ENCODE peak calls at places on chromosomes 4 and X, in four cellular contexts. N is cerebellar nuclear complex; U is stimulated activated CD8-positive, alpha-beta memory T cell treated with anti-CD3 and anti-CD28 coated beads, Interleukin-4, amount 100 ng/mL, for 24 hours; W is HEK293T. T is an unnamed sample.

GRCh38 chr4:121690001-121690400 is 6.8 kb downstream of the ANXA5 start:
- DNase-seq in U (no peak), N (no peak), W (no peak), T (no peak)

GRCh38 chr4:121192500-121192899 is 28.4 kb upstream of the TNIP3 start:
- DNase-seq in N (no peak), U (no peak), W (peak; percentile 40), T (peak; percentile 37)

GRCh38 chr4:126775485-126776106 is 857.2 kb upstream of the INTU start:
- DNase-seq in N (no peak), W (no peak), U (no peak), T (no peak)

GRCh38 chrX:119010491-119010890 is 36.1 kb downstream of the LONRF3 start:
- DNase-seq in W (no peak), U (no peak), N (no peak), T (no peak)

GRCh38 chrX:57286507-57287251 is at the start of gene FAAH2:
- DNase-seq in U (peak; percentile 1), N (peak; percentile 12), W (no peak), T (no peak)

GRCh38 chrX:103464774-103465117 is 54.5 kb downstream of the RAB40A start:
- DNase-seq in N (peak; percentile 4), W (peak; percentile 78), U (peak; percentile 53), T (peak; percentile 55)

GRCh38 chrX:83588409-83588808 is 80.3 kb downstream of the POU3F4 start:
- DNase-seq in W (no peak), U (no peak), N (no peak), T (no peak)

GRCh38 chr4:109046549-109047171 is 255.8 kb downstream of the COL25A1 start:
- DNase-seq in N (no peak), U (no peak), W (no peak), T (peak; percentile 26)

GRCh38 chrX:9538544-9539045 is 73.7 kb downstream of the TBL1X start:
- DNase-seq in N (peak; percentile 21), W (no peak), U (no peak), T (no peak)

GRCh38 chr4:152957437-152958185 is 21.5 kb downstream of the FHDC1 start:
- DNase-seq in N (no peak), U (no peak), W (peak; percentile 35), T (peak; percentile 26)

GRCh38 chr4:8082517-8083055 is 76.0 kb downstream of the ABLIM2 start:
- DNase-seq in U (no peak), N (no peak), W (no peak), T (no peak)

GRCh38 chrX:64908121-64908520 is 68.1 kb downstream of the ZC4H2 start:
- DNase-seq in N (no peak), W (no peak), U (no peak), T (no peak)

GRCh38 chrX:41827886-41828285 is 95.5 kb downstream of the CASK start:
- DNase-seq in U (no peak), N (no peak), W (no peak), T (no peak)

GRCh38 chrX:34563809-34564208 is 93.3 kb downstream of the TMEM47 start:
- DNase-seq in U (no peak), N (no peak), W (no peak), T (no peak)

GRCh38 chr4:179738822-179739221 is 2296.6 kb upstream of the AGA start:
- DNase-seq in W (no peak), U (no peak), N (no peak), T (no peak)

GRCh38 chr4:56360071-56360470 is 27.2 kb downstream of the AASDH start:
- DNase-seq in U (no peak), W (no peak), N (no peak), T (no peak)

GRCh38 chr4:52015366-52015765 is 4.8 kb downstream of the LRRC66 start:
- DNase-seq in U (no peak), W (no peak), N (no peak), T (no peak)

GRCh38 chrX:119981286-119982070 is 37.9 kb upstream of the NKAP start:
- DNase-seq in U (no peak), N (no peak), W (peak; percentile 73), T (peak; percentile 39)

GRCh38 chrX:68695206-68695845 is 47.9 kb downstream of the STARD8 start:
- DNase-seq in N (no peak), U (no peak), W (no peak), T (no peak)

GRCh38 chr4:30443289-30443688 is 276.9 kb upstream of the PCDH7 start:
- DNase-seq in W (no peak), N (no peak), U (no peak), T (no peak)

GRCh38 chr4:143768007-143768591 is 67.6 kb upstream of the FREM3 start:
- DNase-seq in W (no peak), N (no peak), U (no peak), T (peak; percentile 74)

GRCh38 chrX:15714529-15714928 is 23.5 kb upstream of the CA5B start:
- DNase-seq in N (peak; percentile 1), U (no peak), W (no peak), T (no peak)

GRCh38 chrX:101759000-101759399 is 99.3 kb upstream of the ARMCX2 start:
- DNase-seq in W (peak; percentile 46), N (no peak), U (peak; percentile 4), T (peak; percentile 13)

GRCh38 chr4:28886934-28887333 is 1833.2 kb upstream of the PCDH7 start:
- DNase-seq in N (no peak), W (no peak), U (no peak), T (peak; percentile 4)

GRCh38 chrX:11185861-11186260 is 74.7 kb downstream of the HCCS start:
- DNase-seq in W (no peak), U (no peak), N (no peak), T (no peak)

GRCh38 chr4:155426953-155427352 is 50.2 kb upstream of the MAP9 start:
- DNase-seq in N (no peak), W (peak; percentile 52), U (no peak), T (peak; percentile 43)

GRCh38 chr4:70158576-70158975 is 4.5 kb downstream of the PRR27 start:
- DNase-seq in N (no peak), W (no peak), U (no peak), T (no peak)

GRCh38 chrX:149129767-149130166 is 375.3 kb downstream of the IDS start:
- DNase-seq in W (no peak), U (no peak), N (no peak), T (no peak)

GRCh38 chr4:142238589-142238988 is 602.2 kb downstream of the IL15 start:
- DNase-seq in W (no peak), N (no peak), U (no peak), T (no peak)

GRCh38 chr4:41028392-41029076 is 185.8 kb downstream of the APBB2 start:
- DNase-seq in W (peak; percentile 14), N (no peak), U (no peak), T (peak; percentile 38)

GRCh38 chrX:7690842-7691241 is 152.1 kb upstream of the VCX start:
- DNase-seq in W (no peak), N (no peak), U (no peak), T (no peak)

GRCh38 chrX:150954951-150955350 is 28.2 kb upstream of the HMGB3 start:
- DNase-seq in N (no peak), W (no peak), U (no peak), T (no peak)

GRCh38 chr4:167025651-167026050 is 208.6 kb downstream of the SPOCK3 start:
- DNase-seq in W (no peak), U (no peak), N (no peak), T (no peak)

GRCh38 chrX:72306085-72306801 is 529 bp upstream of the CITED1 start:
- DNase-seq in N (no peak), U (no peak), W (peak; percentile 46), T (no peak)